ENCODE peak calls at places on chromosomes 6 and 20, in eight cellular contexts. D is psoas muscle, J is HCT116, C is B cell, I is RWPE1, R is uterus, M is hepatocyte, P is neural crest cell. H is an unnamed sample.

GRCh38 chr6:2916354-2916925 is 13.3 kb upstream of the SERPINB9 start:
- DNase-seq in I (no peak), J (no peak), C (no peak), D (no peak), R (no peak), P (no peak), M (no peak), H (no peak)

GRCh38 chr20:51335329-51335841 is 207.1 kb downstream of the NFATC2 start:
- DNase-seq in D (no peak), P (no peak), M (peak; percentile 68), J (no peak), I (peak; percentile 94), C (no peak), R (no peak), H (peak; percentile 69)

GRCh38 chr20:53413188-53413631 is 180.4 kb downstream of the ZNF217 start:
- DNase-seq in R (no peak), M (peak; percentile 79), I (peak; percentile 44), J (peak; percentile 50), D (no peak), P (no peak), C (peak; percentile 62), H (peak; percentile 82)

GRCh38 chr6:75376347-75377024 is 91.9 kb upstream of the TMEM30A start:
- DNase-seq in D (no peak), C (no peak), R (no peak), M (no peak), P (no peak), I (peak; percentile 11), J (no peak), H (no peak)

GRCh38 chr6:129646617-129647016 is 63.4 kb downstream of the ARHGAP18 start:
- DNase-seq in P (no peak), D (no peak), R (no peak), I (no peak), M (no peak), C (no peak), J (no peak), H (no peak)

GRCh38 chr6:14452567-14453527 is 335.3 kb downstream of the CD83 start:
- DNase-seq in D (no peak), M (no peak), I (no peak), C (no peak), P (no peak), R (no peak), J (no peak), H (no peak)

GRCh38 chr20:62832212-62832922 is 15.5 kb downstream of the COL9A3 start:
- DNase-seq in D (no peak), I (no peak), R (no peak), M (peak; percentile 15), J (peak; percentile 51), P (no peak), C (peak; percentile 86), H (no peak)

GRCh38 chr20:39853050-39853449 is 836.0 kb downstream of the MAFB start:
- DNase-seq in D (no peak), C (no peak), J (no peak), M (no peak), R (no peak), P (no peak), I (no peak), H (no peak)

GRCh38 chr20:23350855-23351838 is 556 bp downstream of the NXT1 start:
- DNase-seq in I (peak; percentile 37), M (peak; percentile 67), R (no peak), J (peak; percentile 47), D (peak; percentile 44), C (peak; percentile 48), P (peak; percentile 26), H (peak; percentile 70)

GRCh38 chr20:2451939-2452732 is 18.5 kb downstream of the SNRPB start:
- DNase-seq in C (peak; percentile 40), M (peak; percentile 86), I (peak; percentile 71), R (peak; percentile 48), J (peak; percentile 48), P (peak; percentile 89), D (peak; percentile 55), H (peak; percentile 55)

GRCh38 chr20:41454250-41454649 is 87.6 kb upstream of the EMILIN3 start:
- DNase-seq in C (no peak), R (no peak), D (no peak), P (no peak), J (no peak), I (no peak), M (no peak), H (no peak)

GRCh38 chr20:1499528-1500420 is 8.6 kb upstream of the SIRPB2 start:
- DNase-seq in P (no peak), I (peak; percentile 64), J (no peak), R (no peak), C (no peak), D (no peak), M (peak; percentile 21), H (no peak)

DNA sequence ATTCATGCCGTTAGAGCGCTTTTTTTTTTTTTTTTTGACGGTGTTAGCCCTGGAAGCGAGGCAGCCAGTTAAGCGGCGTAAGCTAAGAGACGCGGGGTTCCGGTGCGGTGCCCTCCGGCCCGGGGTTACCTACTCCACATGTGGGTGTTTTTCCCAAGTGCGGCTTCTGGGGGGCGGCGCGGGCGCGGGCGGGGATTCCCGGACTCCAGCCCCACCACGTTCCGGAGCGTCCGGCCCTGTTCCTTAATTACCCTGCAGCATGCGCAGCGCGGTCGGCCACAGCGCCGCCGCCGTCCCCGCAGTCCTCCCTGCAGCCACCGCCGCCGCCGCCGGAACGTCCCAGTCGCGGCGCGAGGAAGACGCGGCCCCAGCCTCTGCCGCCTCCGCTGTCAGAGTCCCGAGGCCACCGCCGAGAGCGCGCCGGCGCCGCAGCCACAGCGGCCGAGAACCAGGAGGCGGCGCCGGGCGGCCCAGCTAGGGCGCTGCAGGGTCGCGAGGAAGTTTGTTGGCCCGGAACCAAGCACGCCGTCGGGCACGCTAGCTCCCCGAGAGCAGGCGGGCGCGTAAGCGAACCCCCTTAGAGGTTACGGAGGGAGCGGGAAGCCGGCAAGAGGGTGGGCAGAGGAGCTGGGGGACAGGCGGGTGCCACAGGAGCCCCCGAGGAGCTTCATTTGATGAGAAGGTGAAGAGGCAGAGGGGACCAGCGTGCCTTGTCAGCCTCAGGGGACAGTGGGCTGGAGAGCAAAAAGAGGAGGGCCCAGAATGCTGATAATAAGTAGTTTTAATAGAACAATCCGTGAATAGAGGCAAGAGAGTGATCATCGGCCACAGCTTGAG is 937 bp downstream of the COL19A1 start:
- DNase-seq in D (peak; percentile 64), C (peak; percentile 76), P (peak; percentile 65), R (peak; percentile 33), M (peak; percentile 84), I (peak; percentile 15), J (no peak), H (peak; percentile 68)
- TF ChIP-seq CTCF in D (peak; percentile 35), C (peak; percentile 65), P (peak; percentile 45), R (peak; percentile 28), M (peak; percentile 27), I (peak; percentile 22), J (no peak), H (peak; percentile 38)

DNA sequence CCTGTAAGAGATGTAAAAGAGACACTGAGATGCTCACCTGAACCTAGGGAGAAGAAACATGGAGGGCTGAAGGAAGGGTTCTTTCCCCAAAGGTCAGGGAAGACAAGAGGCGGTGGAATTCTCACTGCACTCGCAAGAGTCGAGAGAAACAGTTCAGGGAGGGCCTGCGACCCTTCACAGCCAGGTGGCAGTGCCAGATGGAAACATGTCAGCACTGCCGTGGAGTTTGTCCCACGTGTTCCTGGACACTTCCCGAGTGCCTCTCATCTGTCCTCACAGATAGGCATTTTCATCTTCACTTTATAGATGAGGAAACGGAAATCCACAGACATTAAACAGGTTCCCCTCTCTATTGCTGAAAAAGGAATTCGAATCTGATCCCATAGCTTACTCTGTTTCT is 70.4 kb upstream of the SYNJ2 start:
- DNase-seq in M (no peak), P (no peak), R (no peak), I (no peak), D (no peak), J (no peak), C (no peak), H (no peak)
- TF ChIP-seq CTCF in M (peak; percentile 11), P (no peak), R (no peak), I (no peak), D (no peak), J (no peak), C (no peak), H (no peak)

DNA sequence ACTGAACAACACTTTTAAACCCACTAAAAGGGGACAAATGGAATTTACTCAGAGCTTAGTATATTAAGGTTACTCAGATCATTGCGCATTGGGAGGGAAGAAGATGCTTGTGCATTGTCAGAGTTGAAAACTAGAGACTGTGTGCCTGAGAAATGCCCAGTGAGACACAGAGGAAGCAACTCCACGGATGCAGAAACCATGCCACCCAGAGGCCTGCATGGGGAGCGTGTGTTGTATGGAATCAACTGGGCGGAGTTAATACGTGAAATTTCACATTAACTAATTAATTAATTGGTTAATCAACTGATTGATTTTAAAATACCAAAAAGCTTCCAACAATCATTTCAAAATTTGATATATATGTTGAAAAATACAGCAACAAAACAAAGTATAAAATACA is 391.6 kb downstream of the PLCB1 start:
- DNase-seq in M (no peak), J (no peak), C (no peak), I (no peak), D (no peak), R (no peak), P (no peak), H (no peak)
- TF ChIP-seq CTCF in M (no peak), J (no peak), C (no peak), I (no peak), D (peak; percentile 4), R (no peak), P (no peak), H (no peak)

GRCh38 chr20:49375170-49375569 is 97.3 kb upstream of the ZNFX1 start:
- DNase-seq in I (no peak), C (no peak), P (no peak), M (no peak), J (no peak), R (no peak), D (no peak), H (no peak)
- TF ChIP-seq CTCF in I (no peak), C (no peak), P (no peak), M (no peak), J (no peak), R (no peak), D (no peak), H (no peak)

DNA sequence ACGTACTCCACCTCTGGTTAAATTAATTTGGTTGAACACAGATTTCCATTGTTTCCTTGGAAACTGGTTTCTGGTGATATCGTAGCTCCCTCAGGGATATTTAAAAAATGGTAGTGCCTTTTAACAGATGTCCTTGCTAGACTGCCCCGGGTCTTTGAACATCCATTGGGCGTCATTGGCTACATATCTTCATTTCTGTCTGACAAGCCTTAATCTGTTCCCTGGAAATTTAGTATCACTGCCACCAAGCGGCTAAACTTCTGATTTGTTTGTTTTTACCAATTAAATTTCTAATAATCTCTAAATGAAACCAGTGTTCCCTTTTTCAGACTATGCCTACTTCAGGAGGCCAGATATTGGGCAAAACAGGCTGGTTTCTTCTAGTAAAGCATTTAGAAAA is 249.3 kb downstream of the ZFAND3 start:
- DNase-seq in I (no peak), M (no peak), C (no peak), D (no peak), J (no peak), R (no peak), P (no peak), H (no peak)
- TF ChIP-seq CTCF in I (no peak), M (peak; percentile 7), C (no peak), D (no peak), J (no peak), R (no peak), P (no peak), H (peak; percentile 11)

H was measured in GM13977.